ENCODE peak calls at places on chromosome 2, in five cellular contexts. P is A549, S is HepG2, H is IMR-90, D is H1. Q is an unnamed sample.

GRCh38 chr2:140351692-140352091 is 1571.5 kb upstream of the NXPH2 start:
- DNase-seq in S (no peak), H (no peak), P (no peak), D (no peak), Q (no peak)

GRCh38 chr2:219254590-219255219 is 987 bp upstream of the TUBA4A start:
- DNase-seq in S (no peak), P (no peak), D (no peak), H (no peak), Q (no peak)

GRCh38 chr2:190069936-190070696 is 7.6 kb upstream of the MSTN start:
- DNase-seq in D (no peak), S (peak; percentile 68), P (peak; percentile 7), H (peak; percentile 75), Q (peak; percentile 16)

GRCh38 chr2:49028101-49028500 is 126.2 kb downstream of the FSHR start:
- DNase-seq in H (no peak), D (no peak), P (no peak), S (no peak), Q (no peak)

GRCh38 chr2:177172034-177172880 is 40.3 kb upstream of the HNRNPA3 start:
- DNase-seq in S (peak; percentile 73), P (peak; percentile 58), D (no peak), H (peak; percentile 82), Q (no peak)

GRCh38 chr2:132416080-132416911 is at the start of gene GPR39:
- DNase-seq in S (peak; percentile 92), P (peak; percentile 88), D (peak; percentile 72), H (peak; percentile 96), Q (peak; percentile 31)

GRCh38 chr2:176139170-176139611 is 9.7 kb downstream of the HOXD8 start:
- DNase-seq in D (no peak), H (no peak), S (no peak), P (no peak), Q (no peak)

GRCh38 chr2:226738191-226738820 is 61.3 kb downstream of the IRS1 start:
- DNase-seq in D (no peak), H (no peak), S (peak; percentile 16), P (no peak), Q (no peak)

GRCh38 chr2:222903234-222904220 is 42.7 kb downstream of the ACSL3 start:
- DNase-seq in P (peak; percentile 52), H (peak; percentile 73), S (peak; percentile 86), D (no peak), Q (peak; percentile 16)

GRCh38 chr2:120052597-120052996 is 39.7 kb downstream of the EPB41L5 start:
- DNase-seq in S (no peak), H (peak; percentile 24), P (no peak), D (no peak), Q (no peak)

GRCh38 chr2:196502413-196502812 is 137.1 kb upstream of the CCDC150 start:
- DNase-seq in S (no peak), P (no peak), D (no peak), H (no peak), Q (no peak)

GRCh38 chr2:110114007-110114591 is 1.5 kb downstream of the MALL start:
- DNase-seq in D (no peak), P (peak; percentile 68), S (peak; percentile 47), H (no peak), Q (no peak)

GRCh38 chr2:190270298-190270697 is 49.3 kb downstream of the HIBCH start:
- DNase-seq in H (peak; percentile 79), S (peak; percentile 56), P (peak; percentile 21), D (no peak), Q (no peak)

GRCh38 chr2:178482437-178482836 is 2.2 kb downstream of the PLEKHA3 start:
- DNase-seq in D (no peak), S (no peak), H (no peak), P (no peak), Q (no peak)

GRCh38 chr2:238860966-238861730 is 13.3 kb downstream of the TWIST2 start:
- DNase-seq in S (no peak), D (no peak), H (no peak), P (no peak), Q (no peak)

GRCh38 chr2:77434880-77435279 is 87.3 kb downstream of the LRRTM4 start:
- DNase-seq in P (no peak), H (no peak), S (no peak), D (no peak), Q (no peak)

GRCh38 chr2:197281421-197281820 is 29.2 kb downstream of the ANKRD44 start:
- DNase-seq in S (no peak), D (no peak), H (no peak), P (no peak), Q (no peak)

GRCh38 chr2:108412995-108413726 is 35.4 kb downstream of the SULT1C4 start:
- DNase-seq in D (no peak), P (peak; percentile 56), H (peak; percentile 91), S (peak; percentile 85), Q (no peak)

GRCh38 chr2:111622859-111623258 is 261.1 kb downstream of the ANAPC1 start:
- DNase-seq in P (no peak), D (no peak), H (no peak), S (no peak), Q (no peak)

GRCh38 chr2:131043199-131044077 is 49.8 kb downstream of the FAM168B start:
- DNase-seq in S (no peak), D (no peak), P (no peak), H (no peak), Q (no peak)

GRCh38 chr2:216651370-216651881 is 18.2 kb downstream of the IGFBP2 start:
- DNase-seq in P (no peak), S (no peak), D (no peak), H (peak; percentile 87), Q (no peak)

GRCh38 chr2:234996041-234996440 is 44.2 kb downstream of the SH3BP4 start:
- DNase-seq in P (no peak), D (no peak), H (no peak), S (peak; percentile 30), Q (no peak)

GRCh38 chr2:159893439-159893838 is 95.4 kb upstream of the CD302 start:
- DNase-seq in S (no peak), H (no peak), D (no peak), P (no peak), Q (no peak)

GRCh38 chr2:224442092-224442999 is 40.4 kb upstream of the FAM124B start:
- DNase-seq in H (no peak), P (no peak), D (no peak), S (no peak), Q (no peak)

GRCh38 chr2:157760949-157761348 is 115.2 kb downstream of the ACVR1 start:
- DNase-seq in P (no peak), D (no peak), S (no peak), H (no peak), Q (peak; percentile 24)

GRCh38 chr2:235312571-235312970 is 181.3 kb upstream of the AGAP1 start:
- DNase-seq in P (no peak), S (no peak), H (no peak), D (no peak), Q (no peak)

GRCh38 chr2:222423632-222424280 is 587 bp upstream of the SGPP2 start:
- DNase-seq in S (no peak), P (no peak), D (no peak), H (no peak), Q (no peak)

DNA sequence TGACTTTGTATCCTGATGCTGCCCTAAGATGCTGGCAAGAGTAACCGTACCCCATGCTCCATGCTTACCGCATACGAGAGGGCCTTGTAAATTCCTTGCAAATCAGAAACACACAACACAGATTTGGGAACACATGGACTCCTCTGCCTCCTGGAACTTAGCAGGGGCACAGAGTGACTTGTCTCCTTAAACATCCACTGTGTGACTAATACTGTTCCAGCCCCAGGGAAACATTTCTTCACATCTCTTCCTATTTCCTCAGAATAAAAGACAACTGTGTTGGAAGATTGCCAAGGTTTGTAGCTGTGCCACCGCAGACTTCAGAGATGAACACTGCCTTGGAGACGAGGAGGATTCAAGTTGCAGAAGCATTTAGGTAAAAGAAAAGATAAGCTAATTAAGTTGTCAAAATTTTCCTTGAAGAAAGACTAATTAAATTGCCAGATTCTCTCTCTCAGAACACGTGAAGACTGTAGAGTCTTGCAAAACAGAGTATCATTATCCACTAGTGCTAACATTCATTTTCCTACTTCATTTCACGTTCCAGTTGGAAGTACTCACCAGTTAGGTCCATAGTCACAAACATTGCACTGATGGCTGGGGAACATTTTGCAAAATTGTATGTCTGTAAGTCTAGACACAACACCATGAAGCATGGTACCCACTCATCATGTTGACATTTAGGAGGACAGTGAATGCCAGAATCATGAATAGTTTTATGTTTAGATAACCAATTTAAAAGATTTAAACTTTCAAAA is 188.8 kb downstream of the TSN start:
- DNase-seq in S (no peak), P (peak; percentile 14), D (no peak), H (peak; percentile 56), Q (no peak)
- TF ChIP-seq MAFK in S (no peak), P (no peak), D (no peak), H (no peak), Q (no peak)

GRCh38 chr2:144583741-144584453 is 64.0 kb upstream of the ZEB2 start:
- DNase-seq in P (no peak), S (no peak), H (peak; percentile 90), D (no peak), Q (no peak)

GRCh38 chr2:144580521-144581153 is 60.7 kb upstream of the ZEB2 start:
- DNase-seq in S (no peak), P (no peak), D (no peak), H (no peak), Q (peak; percentile 56)

GRCh38 chr2:144583362-144583692 is 63.4 kb upstream of the ZEB2 start:
- DNase-seq in H (no peak), D (no peak), S (no peak), P (no peak), Q (no peak)

GRCh38 chr2:144587306-144587705 is 67.4 kb upstream of the ZEB2 start:
- DNase-seq in D (no peak), P (no peak), H (no peak), S (no peak), Q (no peak)

GRCh38 chr2:144582651-144583361 is 62.9 kb upstream of the ZEB2 start:
- DNase-seq in D (no peak), P (no peak), H (no peak), S (no peak), Q (peak; percentile 82)
- TF ChIP-seq MAFK in D (no peak), P (no peak), H (no peak), S (no peak), Q (peak; percentile 81)

GRCh38 chr2:174343638-174344455 is 9.1 kb downstream of the SP9 start:
- DNase-seq in H (no peak), P (no peak), D (no peak), S (no peak), Q (no peak)

GRCh38 chr2:174341995-174342571 is 7.3 kb downstream of the SP9 start:
- DNase-seq in S (no peak), D (no peak), H (no peak), P (no peak), Q (no peak)

GRCh38 chr2:174342600-174343342 is 8.0 kb downstream of the SP9 start:
- DNase-seq in H (no peak), D (no peak), S (no peak), P (no peak), Q (no peak)

GRCh38 chr2:174344716-174345472 is 10.1 kb downstream of the SP9 start:
- DNase-seq in S (peak; percentile 51), D (no peak), P (no peak), H (peak; percentile 63), Q (no peak)

GRCh38 chr2:174343343-174343637 is 8.5 kb downstream of the SP9 start:
- DNase-seq in S (no peak), H (no peak), P (no peak), D (no peak), Q (no peak)
- TF ChIP-seq MAFK in S (no peak), H (no peak), P (no peak), D (no peak), Q (no peak)

DNA sequence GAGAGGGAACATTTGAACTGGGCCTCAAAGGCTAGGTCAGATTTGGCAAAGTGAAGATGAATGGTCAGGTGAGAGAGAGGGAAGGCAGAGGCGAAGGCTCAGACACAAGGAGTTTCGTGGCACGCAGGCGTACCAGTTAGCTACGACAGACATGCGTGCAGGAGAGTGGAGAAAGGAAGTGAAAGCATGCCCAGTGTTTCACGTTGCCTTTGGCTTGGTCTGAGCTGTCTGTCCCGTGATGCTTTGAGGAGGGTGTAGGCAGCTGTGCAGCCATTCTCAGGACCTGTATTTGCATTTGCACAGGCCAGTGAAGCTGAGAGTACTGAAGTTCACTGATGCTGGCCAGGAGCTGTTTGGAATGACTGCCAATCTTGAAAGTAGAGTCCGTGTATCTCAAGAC is 69.5 kb downstream of the HNRNPLL start:
- DNase-seq in D (no peak), P (no peak), S (no peak), H (no peak), Q (no peak)
- TF ChIP-seq MAFK in D (no peak), P (no peak), S (no peak), H (no peak), Q (no peak)